ENCODE peak calls at places on chromosomes 3 and 15, in seven cellular contexts. J is HCT116, P is PC-3, E is OCI-LY7, V is neural progenitor cell, Q is SK-N-SH, Z is GM23248. C is an unnamed sample.

GRCh38 chr3:156483961-156484787 is 70.7 kb downstream of the SSR3 start:
- DNase-seq in J (peak), P (peak), E (peak), V (no peak), Q (no peak), Z (peak), C (no peak)

GRCh38 chr15:58511588-58511987 is 79.8 kb downstream of the LIPC start:
- DNase-seq in J (no peak), P (no peak), E (no peak), V (no peak), Q (no peak), Z (no peak), C (no peak)

GRCh38 chr15:48337626-48338025 is 6.4 kb downstream of the DUT start:
- DNase-seq in J (no peak), P (no peak), E (no peak), V (no peak), Q (no peak), Z (no peak), C (no peak)

GRCh38 chr3:58161435-58162398 is 49.1 kb downstream of the DNASE1L3 start:
- DNase-seq in J (peak), P (peak), E (no peak), V (no peak), Q (no peak), Z (peak), C (no peak)

GRCh38 chr3:14492948-14493881 is 46.9 kb downstream of the GRIP2 start:
- DNase-seq in J (no peak), P (no peak), E (no peak), V (no peak), Q (no peak), Z (no peak), C (no peak)

GRCh38 chr3:106447902-106448301 is 579.1 kb upstream of the CBLB start:
- DNase-seq in J (no peak), P (peak), E (no peak), V (no peak), Q (no peak), Z (peak), C (no peak)

GRCh38 chr15:43966646-43967045 is 139.8 kb downstream of the WDR76 start:
- DNase-seq in J (no peak), P (no peak), E (no peak), V (no peak), Q (no peak), Z (peak), C (no peak)

GRCh38 chr3:61288446-61288845 is 37.2 kb upstream of the FHIT start:
- DNase-seq in J (no peak), P (no peak), E (no peak), V (no peak), Q (no peak), Z (no peak), C (no peak)

GRCh38 chr3:40073310-40074007 is 236.0 kb upstream of the EIF1B start:
- DNase-seq in J (peak), P (peak), E (no peak), V (no peak), Q (no peak), Z (no peak), C (peak)

GRCh38 chr3:54967586-54968244 is 39.9 kb upstream of the LRTM1 start:
- DNase-seq in J (no peak), P (no peak), E (no peak), V (no peak), Q (no peak), Z (peak), C (no peak)

GRCh38 chr3:109177888-109178287 is 41.4 kb downstream of the C3orf85 start:
- DNase-seq in J (no peak), P (no peak), E (no peak), V (no peak), Q (no peak), Z (no peak), C (no peak)

GRCh38 chr15:95326689-95327525 is 1003.6 kb upstream of the NR2F2 start:
- DNase-seq in J (no peak), P (no peak), E (no peak), V (peak), Q (peak), Z (peak), C (peak)

GRCh38 chr15:43067717-43068461 is 37.9 kb downstream of the UBR1 start:
- DNase-seq in J (peak), P (peak), E (no peak), V (no peak), Q (no peak), Z (peak), C (peak)

GRCh38 chr15:72182673-72183072 is 14.9 kb downstream of the GRAMD2A start:
- DNase-seq in J (no peak), P (no peak), E (no peak), V (no peak), Q (no peak), Z (no peak), C (no peak)

GRCh38 chr3:41207355-41207754 is 8.1 kb downstream of the CTNNB1 start:
- DNase-seq in J (no peak), P (no peak), E (no peak), V (no peak), Q (no peak), Z (no peak), C (no peak)

GRCh38 chr3:192957441-192957951 is 39.8 kb upstream of the MB21D2 start:
- DNase-seq in J (no peak), P (peak), E (no peak), V (no peak), Q (no peak), Z (peak), C (no peak)

GRCh38 chr15:70056091-70056680 is 41.5 kb downstream of the TLE3 start:
- DNase-seq in J (no peak), P (no peak), E (no peak), V (no peak), Q (no peak), Z (no peak), C (no peak)

GRCh38 chr3:163043074-163043473 is 1546.5 kb downstream of the OTOL1 start:
- DNase-seq in J (peak), P (peak), E (no peak), V (peak), Q (no peak), Z (peak), C (peak)

GRCh38 chr3:146577662-146578061 is 27.5 kb downstream of the PLSCR5 start:
- DNase-seq in J (peak), P (peak), E (peak), V (peak), Q (peak), Z (peak), C (peak)

GRCh38 chr3:146585156-146585555 is 20.0 kb downstream of the PLSCR5 start:
- DNase-seq in J (no peak), P (no peak), E (no peak), V (no peak), Q (no peak), Z (no peak), C (peak)

GRCh38 chr3:146581080-146581601 is 24.0 kb downstream of the PLSCR5 start:
- DNase-seq in J (no peak), P (no peak), E (no peak), V (no peak), Q (no peak), Z (no peak), C (no peak)

GRCh38 chr3:146581877-146582508 is 23.2 kb downstream of the PLSCR5 start:
- DNase-seq in J (no peak), P (no peak), E (no peak), V (no peak), Q (no peak), Z (peak), C (no peak)
- TF ChIP-seq EZH2phosphoT487 in J (no peak), P (no peak), E (no peak), V (no peak), Q (no peak), Z (no peak), C (no peak)

GRCh38 chr3:122074621-122075265 is 19.6 kb downstream of the CD86 start:
- DNase-seq in J (no peak), P (no peak), E (peak), V (no peak), Q (no peak), Z (peak), C (no peak)
- TF ChIP-seq EZH2phosphoT487 in J (no peak), P (no peak), E (no peak), V (no peak), Q (no peak), Z (no peak), C (no peak)

GRCh38 chr3:31743690-31744089 is 211.0 kb downstream of the STT3B start:
- DNase-seq in J (no peak), P (no peak), E (no peak), V (no peak), Q (no peak), Z (no peak), C (no peak)
- TF ChIP-seq EZH2phosphoT487 in J (no peak), P (no peak), E (no peak), V (no peak), Q (no peak), Z (no peak), C (no peak)

DNA sequence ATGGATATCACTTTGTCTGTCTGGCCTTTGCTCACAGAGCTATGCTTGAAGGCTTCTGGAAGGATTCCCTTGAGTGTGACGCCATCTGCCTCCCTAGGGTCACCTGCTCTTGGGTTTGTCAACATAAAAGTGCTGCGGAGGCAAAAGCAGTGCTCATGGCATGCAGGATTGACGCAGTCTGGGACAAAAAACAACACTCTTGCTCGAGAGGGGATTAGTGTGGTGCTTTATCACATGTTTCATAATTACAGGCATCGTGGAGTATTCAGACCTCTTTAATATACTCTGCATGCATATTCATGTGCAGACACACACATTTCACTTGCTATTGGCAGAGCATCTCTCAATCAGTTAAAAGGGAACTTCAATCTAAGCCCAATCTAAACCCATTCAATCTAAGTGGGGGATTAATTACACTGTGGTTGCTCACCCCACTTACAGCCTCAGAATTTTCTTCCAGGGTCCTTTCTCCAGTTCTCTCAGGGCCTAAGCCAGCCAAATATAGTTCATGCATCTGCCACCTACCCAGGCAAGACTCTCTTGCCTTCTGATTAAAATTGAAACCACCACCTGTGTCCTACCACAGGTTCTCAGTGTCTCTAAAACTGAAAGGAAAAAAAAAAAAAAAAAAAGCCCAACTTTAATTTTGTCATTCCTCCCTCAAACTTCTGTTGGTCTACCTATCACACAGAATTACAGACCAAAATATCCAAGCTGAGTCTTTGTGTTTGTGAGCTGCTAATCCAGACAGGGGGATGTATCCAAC is 75.6 kb downstream of the BFSP2 start:
- DNase-seq in J (no peak), P (no peak), E (peak), V (no peak), Q (no peak), Z (no peak), C (no peak)
- TF ChIP-seq EZH2phosphoT487 in J (no peak), P (no peak), E (no peak), V (no peak), Q (no peak), Z (no peak), C (no peak)

DNA sequence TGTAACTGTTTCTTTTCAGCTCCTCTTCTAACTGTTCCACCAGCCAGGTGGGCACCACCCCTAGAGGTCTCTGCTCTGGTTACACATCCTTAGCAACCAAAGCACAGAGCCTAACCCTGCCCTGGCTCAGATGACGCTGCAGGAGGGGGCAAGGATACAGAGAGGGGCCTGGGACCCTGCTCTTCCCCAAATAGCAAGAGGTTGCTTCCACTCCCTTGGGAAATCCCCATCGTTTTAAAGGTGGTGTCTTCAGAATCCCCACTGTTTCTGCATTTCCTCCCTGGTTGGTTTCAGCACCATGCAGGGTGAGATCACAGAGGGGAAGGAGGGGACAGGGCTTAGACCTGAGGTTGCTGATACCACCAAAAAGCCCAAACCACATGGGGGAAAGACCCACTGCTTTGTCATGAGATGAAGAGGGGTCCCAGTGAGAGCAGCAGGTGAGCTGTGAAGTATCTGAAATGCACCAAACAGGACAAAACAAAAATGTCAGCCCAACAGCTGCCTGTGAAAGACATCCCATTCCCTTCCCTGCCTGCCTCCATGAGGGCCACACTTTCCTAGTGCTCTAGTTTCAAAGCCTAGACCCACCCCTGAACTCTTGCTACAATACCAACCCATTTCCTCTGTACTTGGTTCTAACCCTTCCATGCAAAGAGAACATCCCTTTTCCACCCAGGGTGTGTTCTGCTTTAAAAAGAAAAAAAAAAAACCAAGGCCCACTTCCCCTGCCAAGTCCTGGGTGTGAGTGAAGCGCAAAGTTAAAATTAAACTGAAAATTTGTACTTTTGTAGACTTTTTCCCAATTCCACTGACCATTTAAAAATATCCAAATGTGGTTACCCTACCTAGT is 29.0 kb downstream of the ANP32A start:
- DNase-seq in J (no peak), P (no peak), E (peak), V (no peak), Q (no peak), Z (no peak), C (peak)
- TF ChIP-seq EZH2phosphoT487 in J (no peak), P (no peak), E (no peak), V (no peak), Q (no peak), Z (no peak), C (no peak)

C was measured in GM23338.